ENCODE peak calls at places on chromosomes 12 and 14, in ten cellular contexts. F is bronchial epithelial cell, V is epithelial cell of esophagus, H is cardiac muscle cell, G is MM.1S, O is pancreas, E is fibroblast of mammary gland, N is AG09309, L is dorsolateral prefrontal cortex, Q is right lobe of liver. B is an unnamed sample.

GRCh38 chr14:105107781-105108515 is 42.7 kb upstream of the GPR132 start:
- DNase-seq in F (no peak), V (no peak), H (no peak), G (no peak), O (no peak), E (no peak), N (no peak), L (no peak), Q (no peak), B (no peak)

GRCh38 chr14:105168496-105168978 is at the start of gene JAG2:
- DNase-seq in F (peak), V (peak), H (peak), G (peak), O (peak), E (no peak), N (no peak), L (peak), Q (no peak), B (peak)

GRCh38 chr14:74882103-74882920 is 596 bp downstream of the DLST start:
- DNase-seq in F (peak), V (peak), H (peak), G (peak), O (no peak), E (peak), N (no peak), L (peak), Q (peak), B (peak)

GRCh38 chr14:91138511-91139359 is 24.9 kb downstream of the DGLUCY start:
- DNase-seq in F (peak), V (peak), H (no peak), G (peak), O (peak), E (peak), N (no peak), L (no peak), Q (no peak), B (peak)

GRCh38 chr14:57982802-57983201 is 116.9 kb upstream of the SLC35F4 start:
- DNase-seq in F (peak), V (peak), H (peak), G (no peak), O (peak), E (no peak), N (no peak), L (no peak), Q (no peak), B (peak)

GRCh38 chr12:10179871-10180270 is 1.0 kb downstream of the TMEM52B start:
- DNase-seq in F (peak), V (peak), H (no peak), G (no peak), O (no peak), E (no peak), N (no peak), L (no peak), Q (no peak), B (no peak)

GRCh38 chr14:78709795-78710569 is 539.8 kb downstream of the NRXN3 start:
- DNase-seq in F (no peak), V (no peak), H (no peak), G (no peak), O (no peak), E (no peak), N (no peak), L (peak), Q (no peak), B (no peak)

GRCh38 chr12:103664626-103665025 is 77.6 kb downstream of the STAB2 start:
- DNase-seq in F (no peak), V (no peak), H (no peak), G (no peak), O (no peak), E (no peak), N (no peak), L (no peak), Q (no peak), B (no peak)

GRCh38 chr14:95322646-95323045 is 2.9 kb upstream of the CLMN start:
- DNase-seq in F (peak), V (peak), H (no peak), G (no peak), O (no peak), E (no peak), N (no peak), L (no peak), Q (no peak), B (no peak)

DNA sequence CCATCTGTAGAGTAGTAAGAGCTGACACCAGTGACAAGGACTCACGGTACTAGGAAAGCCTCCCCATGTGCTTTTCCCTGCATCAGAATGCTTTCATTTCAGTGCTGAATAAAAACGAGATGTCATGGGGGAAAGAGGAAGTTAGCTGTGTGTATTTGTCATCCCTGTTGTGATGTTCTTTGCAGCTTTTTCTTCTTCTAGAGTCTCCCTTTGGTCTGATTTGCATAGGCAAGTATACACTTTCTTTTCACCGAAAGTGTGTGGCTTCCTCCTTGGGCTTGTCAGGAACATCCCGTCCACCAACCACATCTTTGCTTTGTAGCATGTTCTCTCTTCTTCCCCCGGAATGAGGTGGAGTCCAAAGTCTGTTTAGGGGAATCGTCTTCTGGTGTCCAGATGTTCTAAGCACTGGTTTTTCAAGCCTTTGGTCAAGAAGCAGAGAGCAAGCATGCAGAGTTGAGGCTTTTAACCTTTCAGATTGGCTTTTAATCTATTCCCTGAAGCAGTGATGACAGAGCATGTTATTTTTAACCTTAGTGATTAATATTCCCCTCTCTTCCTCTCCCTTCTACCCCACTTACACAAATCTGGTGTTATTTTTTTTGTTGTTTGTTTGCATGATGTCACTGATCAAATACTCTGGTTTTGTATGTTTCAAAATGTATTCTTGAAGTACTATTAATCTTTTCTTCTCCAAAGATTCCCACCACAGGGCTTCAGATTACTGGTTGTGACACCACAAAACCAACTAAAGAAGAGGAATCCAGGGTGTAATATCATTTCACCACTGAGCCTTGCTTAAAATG is 163.4 kb downstream of the SAMD4A start:
- DNase-seq in F (peak), V (no peak), H (no peak), G (peak), O (no peak), E (peak), N (peak), L (no peak), Q (no peak), B (peak)
- H3K4me3 ChIP-seq in F (no peak), V (no peak), H (no peak), G (peak), O (no peak), E (peak), N (peak), L (no peak), Q (no peak), B (no peak)

GRCh38 chr14:21071225-21072041 is 1.3 kb downstream of the ARHGEF40 start:
- DNase-seq in F (peak), V (peak), H (peak), G (peak), O (peak), E (peak), N (peak), L (peak), Q (peak), B (peak)
- TF ChIP-seq CTCF in F (no peak), V (no peak), H (no peak), G (no peak), O (no peak), E (no peak), N (no peak), L (no peak), Q (no peak), B (no peak)

DNA sequence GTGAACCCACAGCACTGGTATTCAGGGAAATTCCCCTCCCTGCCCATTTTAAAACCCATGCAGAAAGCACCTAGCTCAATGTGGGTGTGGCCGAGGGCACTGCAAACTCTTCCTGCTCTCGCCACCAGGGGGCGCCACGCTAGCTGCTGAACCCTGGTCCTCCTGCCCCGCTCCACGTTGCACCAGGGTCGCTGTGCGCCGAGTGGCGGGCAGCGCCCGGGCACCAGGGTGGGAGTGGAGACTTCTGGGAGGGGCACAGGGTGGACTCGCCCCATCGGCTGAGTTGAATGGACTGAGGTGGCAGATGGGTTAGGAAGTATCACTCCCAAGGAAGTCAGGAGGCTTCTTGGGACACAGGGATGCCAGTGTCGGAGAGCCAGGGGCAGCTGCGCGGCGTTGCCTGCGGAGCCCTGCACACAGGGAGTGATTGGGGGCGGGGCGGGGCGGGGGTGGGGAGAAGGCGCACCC is 48.1 kb upstream of the BCL11B start:
- DNase-seq in F (peak), V (peak), H (peak), G (peak), O (peak), E (peak), N (no peak), L (no peak), Q (no peak), B (peak)
- H3K4me3 ChIP-seq in F (no peak), V (no peak), H (no peak), G (no peak), O (no peak), E (no peak), N (no peak), L (no peak), Q (no peak), B (no peak)

DNA sequence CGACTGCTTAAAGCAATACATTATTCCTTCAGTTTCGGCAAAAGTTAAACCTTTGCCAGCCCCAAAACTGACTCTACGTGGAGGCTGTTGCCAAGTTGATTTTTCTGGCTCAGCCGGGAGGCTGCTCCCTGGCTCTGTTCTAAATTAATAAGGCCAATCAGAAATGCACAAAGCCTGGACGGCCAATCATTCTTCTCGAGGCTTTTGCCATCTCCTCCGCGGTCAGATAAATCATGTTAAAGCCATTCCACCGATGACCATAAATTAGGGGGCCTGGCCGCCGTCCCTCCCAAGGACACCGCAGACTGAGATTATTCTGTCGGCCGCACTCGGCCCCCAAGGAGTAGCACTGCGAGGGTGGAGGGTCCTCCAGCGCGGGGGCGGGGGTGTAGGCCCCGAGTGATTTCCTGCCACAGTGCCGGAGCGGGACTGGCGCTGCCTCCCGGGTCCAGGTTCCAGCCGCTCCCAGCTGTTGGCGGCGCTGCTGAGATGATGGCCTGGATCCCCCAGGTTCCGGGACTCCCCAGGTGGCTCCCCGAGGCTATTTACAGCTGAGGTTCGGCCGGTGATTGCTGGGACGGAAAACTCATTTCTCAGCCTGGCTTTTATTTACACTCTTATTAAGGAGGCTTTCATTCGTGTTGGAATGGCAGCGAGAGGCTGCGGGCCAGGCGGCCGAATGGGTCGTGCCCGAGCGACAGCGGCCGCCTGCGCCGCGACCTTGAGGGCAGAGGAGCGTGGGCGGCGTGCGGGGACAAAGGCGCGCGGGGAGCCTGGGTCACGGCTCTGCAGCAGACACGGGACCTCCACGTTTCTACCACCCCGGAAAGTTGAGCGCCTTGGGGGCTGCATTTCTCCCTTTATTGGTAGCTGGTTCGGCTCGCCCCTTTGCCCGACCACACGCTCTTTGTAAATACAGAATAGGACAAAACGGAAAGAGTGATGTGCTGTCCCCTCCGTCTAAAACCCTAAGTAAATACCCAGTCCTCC is 165.2 kb downstream of the MON2 start:
- DNase-seq in F (peak), V (peak), H (peak), G (no peak), O (peak), E (peak), N (peak), L (peak), Q (peak), B (peak)
- TF ChIP-seq CTCF in F (peak), V (peak), H (peak), G (no peak), O (no peak), E (peak), N (peak), L (peak), Q (no peak), B (peak)

DNA sequence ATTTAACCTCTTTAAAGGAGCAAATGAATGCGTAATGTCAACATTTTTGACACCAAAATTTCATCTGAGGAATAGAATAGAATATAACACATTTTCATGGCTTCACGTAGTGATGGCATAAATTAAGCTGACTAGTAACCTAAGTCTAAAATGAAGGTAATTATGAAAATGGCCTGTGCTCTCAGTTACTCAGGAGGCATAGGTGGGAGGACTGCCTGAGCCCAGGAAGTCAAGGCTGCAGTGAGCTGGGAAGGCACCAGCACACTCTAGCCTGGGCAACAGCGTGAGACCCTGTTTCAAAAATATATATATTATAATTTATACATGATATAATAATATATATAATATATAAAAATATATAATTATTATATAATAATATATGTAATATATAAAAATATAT is 383.2 kb upstream of the ATP2B1 start:
- DNase-seq in F (no peak), V (no peak), H (no peak), G (no peak), O (no peak), E (no peak), N (no peak), L (no peak), Q (no peak), B (no peak)
- H3K4me3 ChIP-seq in F (no peak), V (no peak), H (no peak), G (no peak), O (no peak), E (no peak), N (no peak), L (no peak), Q (no peak), B (no peak)

DNA sequence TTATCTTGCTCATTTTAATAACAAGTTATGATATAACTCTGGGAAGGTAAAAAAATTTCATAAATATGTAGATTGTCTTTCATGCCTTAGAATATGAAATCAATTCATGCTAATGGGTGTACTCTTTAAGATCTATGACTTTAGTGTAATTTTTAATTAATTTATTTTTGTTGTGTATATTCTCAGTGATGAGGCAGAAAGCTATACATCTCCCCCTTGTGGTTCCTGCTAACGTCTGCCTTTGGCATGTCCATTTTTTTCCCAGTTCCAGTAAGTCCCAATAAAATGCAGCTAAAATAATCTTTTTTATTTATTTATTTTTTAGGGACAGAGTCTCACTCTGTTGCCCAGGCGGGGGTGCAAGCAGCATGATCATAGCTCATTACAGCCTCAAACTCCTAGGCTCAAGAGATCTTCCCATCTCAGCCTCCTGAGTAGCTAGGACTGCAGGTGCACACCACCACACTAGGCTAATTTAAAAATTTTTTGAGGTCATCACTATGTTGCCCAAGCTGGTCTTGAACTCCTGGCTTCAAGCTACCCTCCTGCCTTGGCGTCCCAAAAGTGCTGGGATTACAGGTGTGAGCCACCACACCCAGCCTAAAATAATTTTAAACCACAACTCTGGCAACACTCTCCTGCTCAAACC is 3.3 kb upstream of the CHURC1 start:
- DNase-seq in F (peak), V (peak), H (peak), G (no peak), O (no peak), E (peak), N (no peak), L (no peak), Q (no peak), B (peak)
- TF ChIP-seq CTCF in F (peak), V (peak), H (peak), G (peak), O (no peak), E (peak), N (peak), L (peak), Q (no peak), B (peak)

DNA sequence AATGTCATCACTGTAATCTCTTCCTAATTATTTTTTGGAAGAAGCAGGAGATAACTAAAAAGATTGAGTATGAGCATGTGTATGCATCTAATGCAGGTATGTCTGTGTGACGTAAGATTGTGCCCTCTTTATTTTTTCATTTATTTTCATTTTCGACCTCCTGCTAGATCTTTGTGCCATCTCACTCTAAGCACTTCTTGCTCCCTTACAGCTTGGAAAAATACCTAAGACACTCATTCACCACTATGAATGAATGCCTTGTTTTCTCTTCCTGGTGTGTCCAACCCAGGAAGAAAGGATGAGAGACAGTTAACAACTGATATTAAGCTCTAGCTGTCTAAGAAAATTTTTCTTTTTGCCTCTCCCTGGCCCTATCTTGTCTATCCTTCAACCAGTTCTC is 76.8 kb upstream of the CISTR start:
- DNase-seq in F (no peak), V (no peak), H (no peak), G (no peak), O (no peak), E (no peak), N (no peak), L (no peak), Q (no peak), B (no peak)
- H3K4me3 ChIP-seq in F (no peak), V (no peak), H (no peak), G (no peak), O (no peak), E (no peak), N (no peak), L (no peak), Q (no peak), B (no peak)

GRCh38 chr14:61761557-61761956 is 663 bp upstream of the SNAPC1 start:
- DNase-seq in F (no peak), V (no peak), H (no peak), G (no peak), O (no peak), E (no peak), N (no peak), L (no peak), Q (no peak), B (no peak)
- TF ChIP-seq CTCF in F (no peak), V (no peak), H (no peak), G (no peak), O (no peak), E (no peak), N (no peak), L (no peak), Q (no peak), B (no peak)

DNA sequence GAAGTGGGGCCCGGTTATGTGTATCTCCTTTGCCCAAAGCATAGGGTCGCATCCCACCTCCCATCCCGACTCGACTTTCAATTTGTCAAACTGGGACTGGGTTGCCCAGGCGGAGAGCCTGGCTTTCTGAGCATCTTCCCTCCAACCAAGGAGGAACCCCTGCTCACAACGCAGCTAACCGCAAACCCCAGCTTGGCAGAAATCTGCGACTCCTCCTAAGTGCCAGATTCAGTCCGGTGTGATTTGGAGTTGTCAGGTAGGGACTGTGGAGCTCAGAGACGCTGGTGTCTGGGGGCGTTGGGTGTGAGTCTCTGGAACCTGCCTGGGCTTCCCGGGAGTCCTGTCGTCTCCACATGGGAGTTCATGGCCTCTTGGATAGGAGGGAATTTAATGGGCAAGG is 1126.7 kb downstream of the AACS start:
- DNase-seq in F (no peak), V (no peak), H (no peak), G (no peak), O (no peak), E (no peak), N (no peak), L (no peak), Q (no peak), B (no peak)
- H3K4me3 ChIP-seq in F (no peak), V (no peak), H (no peak), G (no peak), O (peak), E (no peak), N (no peak), L (no peak), Q (no peak), B (no peak)

GRCh38 chr14:60734465-60735242 is at the start of gene MNAT1:
- DNase-seq in F (peak), V (peak), H (peak), G (peak), O (peak), E (peak), N (peak), L (peak), Q (peak), B (peak)
- TF ChIP-seq CTCF in F (no peak), V (no peak), H (peak), G (no peak), O (no peak), E (no peak), N (peak), L (peak), Q (no peak), B (no peak)